ENCODE peak calls at places on chromosomes 16 and 17, in ten cellular contexts. One of them, this sample, is unnamed.

GRCh38 chr16:11583889-11584565 is 2.7 kb downstream of the LITAF start:
- DNase-seq in skeletal muscle cell: no peak
- DNase-seq in small intestine: peak
- DNase-seq in adrenal gland: no peak
- DNase-seq in AG04450: no peak
- DNase-seq in tibial nerve: no peak
- DNase-seq in heart left ventricle: no peak
- DNase-seq in naive thymus-derived CD4-positive, alpha-beta T cell: no peak
- DNase-seq in HFF-Myc: no peak
- DNase-seq in SK-N-SH: no peak
- DNase-seq in this sample: no peak

GRCh38 chr17:37614391-37614790 is 5.2 kb upstream of the SYNRG start:
- DNase-seq in skeletal muscle cell: peak
- DNase-seq in small intestine: no peak
- DNase-seq in adrenal gland: no peak
- DNase-seq in AG04450: peak
- DNase-seq in tibial nerve: no peak
- DNase-seq in heart left ventricle: no peak
- DNase-seq in naive thymus-derived CD4-positive, alpha-beta T cell: no peak
- DNase-seq in HFF-Myc: no peak
- DNase-seq in SK-N-SH: no peak
- DNase-seq in this sample: no peak

GRCh38 chr16:82960923-82961322 is 334.2 kb downstream of the CDH13 start:
- DNase-seq in skeletal muscle cell: no peak
- DNase-seq in small intestine: no peak
- DNase-seq in adrenal gland: no peak
- DNase-seq in AG04450: no peak
- DNase-seq in tibial nerve: no peak
- DNase-seq in heart left ventricle: no peak
- DNase-seq in naive thymus-derived CD4-positive, alpha-beta T cell: no peak
- DNase-seq in HFF-Myc: no peak
- DNase-seq in SK-N-SH: no peak
- DNase-seq in this sample: no peak

GRCh38 chr16:19700319-19700781 is 17.7 kb downstream of the KNOP1 start:
- DNase-seq in skeletal muscle cell: no peak
- DNase-seq in small intestine: peak
- DNase-seq in adrenal gland: peak
- DNase-seq in AG04450: no peak
- DNase-seq in tibial nerve: no peak
- DNase-seq in heart left ventricle: no peak
- DNase-seq in naive thymus-derived CD4-positive, alpha-beta T cell: no peak
- DNase-seq in HFF-Myc: no peak
- DNase-seq in SK-N-SH: no peak
- DNase-seq in this sample: peak

GRCh38 chr16:54462151-54462651 is 175.6 kb upstream of the IRX3 start:
- DNase-seq in skeletal muscle cell: peak
- DNase-seq in small intestine: no peak
- DNase-seq in adrenal gland: no peak
- DNase-seq in AG04450: no peak
- DNase-seq in tibial nerve: no peak
- DNase-seq in heart left ventricle: no peak
- DNase-seq in naive thymus-derived CD4-positive, alpha-beta T cell: no peak
- DNase-seq in HFF-Myc: no peak
- DNase-seq in SK-N-SH: no peak
- DNase-seq in this sample: no peak

GRCh38 chr17:69357701-69358100 is 30.8 kb upstream of the ABCA5 start:
- DNase-seq in skeletal muscle cell: no peak
- DNase-seq in small intestine: no peak
- DNase-seq in adrenal gland: no peak
- DNase-seq in AG04450: no peak
- DNase-seq in tibial nerve: no peak
- DNase-seq in heart left ventricle: no peak
- DNase-seq in naive thymus-derived CD4-positive, alpha-beta T cell: no peak
- DNase-seq in HFF-Myc: no peak
- DNase-seq in SK-N-SH: no peak
- DNase-seq in this sample: no peak

GRCh38 chr16:56930516-56931252 is 1.3 kb upstream of the HERPUD1 start:
- DNase-seq in skeletal muscle cell: no peak
- DNase-seq in small intestine: peak
- DNase-seq in adrenal gland: no peak
- DNase-seq in AG04450: no peak
- DNase-seq in tibial nerve: no peak
- DNase-seq in heart left ventricle: no peak
- DNase-seq in naive thymus-derived CD4-positive, alpha-beta T cell: no peak
- DNase-seq in HFF-Myc: no peak
- DNase-seq in SK-N-SH: no peak
- DNase-seq in this sample: no peak

GRCh38 chr17:39737761-39738567 is at the start of gene GRB7:
- DNase-seq in skeletal muscle cell: no peak
- DNase-seq in small intestine: peak
- DNase-seq in adrenal gland: no peak
- DNase-seq in AG04450: no peak
- DNase-seq in tibial nerve: no peak
- DNase-seq in heart left ventricle: no peak
- DNase-seq in naive thymus-derived CD4-positive, alpha-beta T cell: no peak
- DNase-seq in HFF-Myc: no peak
- DNase-seq in SK-N-SH: peak
- DNase-seq in this sample: peak

GRCh38 chr17:50501054-50501453 is 7.2 kb upstream of the MYCBPAP start:
- DNase-seq in skeletal muscle cell: no peak
- DNase-seq in small intestine: peak
- DNase-seq in adrenal gland: no peak
- DNase-seq in AG04450: no peak
- DNase-seq in tibial nerve: peak
- DNase-seq in heart left ventricle: no peak
- DNase-seq in naive thymus-derived CD4-positive, alpha-beta T cell: no peak
- DNase-seq in HFF-Myc: no peak
- DNase-seq in SK-N-SH: peak
- DNase-seq in this sample: no peak

GRCh38 chr16:3012828-3013420 is at the start of gene CLDN9:
- DNase-seq in skeletal muscle cell: no peak
- DNase-seq in small intestine: peak
- DNase-seq in adrenal gland: no peak
- DNase-seq in AG04450: no peak
- DNase-seq in tibial nerve: no peak
- DNase-seq in heart left ventricle: no peak
- DNase-seq in naive thymus-derived CD4-positive, alpha-beta T cell: no peak
- DNase-seq in HFF-Myc: no peak
- DNase-seq in SK-N-SH: no peak
- DNase-seq in this sample: no peak

GRCh38 chr16:66698046-66698445 is 1.5 kb upstream of the CMTM4 start:
- DNase-seq in skeletal muscle cell: no peak
- DNase-seq in small intestine: no peak
- DNase-seq in adrenal gland: no peak
- DNase-seq in AG04450: no peak
- DNase-seq in tibial nerve: no peak
- DNase-seq in heart left ventricle: no peak
- DNase-seq in naive thymus-derived CD4-positive, alpha-beta T cell: no peak
- DNase-seq in HFF-Myc: no peak
- DNase-seq in SK-N-SH: no peak
- DNase-seq in this sample: no peak

GRCh38 chr17:58531122-58531521 is 16.7 kb upstream of the MTMR4 start:
- DNase-seq in skeletal muscle cell: no peak
- DNase-seq in small intestine: no peak
- DNase-seq in adrenal gland: no peak
- DNase-seq in AG04450: no peak
- DNase-seq in tibial nerve: no peak
- DNase-seq in heart left ventricle: no peak
- DNase-seq in naive thymus-derived CD4-positive, alpha-beta T cell: no peak
- DNase-seq in HFF-Myc: no peak
- DNase-seq in SK-N-SH: peak
- DNase-seq in this sample: no peak
- H3K4me3 ChIP-seq in skeletal muscle cell: peak
- H3K4me3 ChIP-seq in small intestine: no peak
- H3K4me3 ChIP-seq in adrenal gland: no peak
- H3K4me3 ChIP-seq in AG04450: no peak
- H3K4me3 ChIP-seq in tibial nerve: peak
- H3K4me3 ChIP-seq in heart left ventricle: peak
- H3K4me3 ChIP-seq in naive thymus-derived CD4-positive, alpha-beta T cell: peak
- H3K4me3 ChIP-seq in HFF-Myc: peak
- H3K4me3 ChIP-seq in SK-N-SH: peak
- H3K4me3 ChIP-seq in this sample: peak

GRCh38 chr16:62034236-62035114 is 1.8 kb downstream of the CDH8 start:
- DNase-seq in skeletal muscle cell: no peak
- DNase-seq in small intestine: no peak
- DNase-seq in adrenal gland: no peak
- DNase-seq in AG04450: no peak
- DNase-seq in tibial nerve: no peak
- DNase-seq in heart left ventricle: no peak
- DNase-seq in naive thymus-derived CD4-positive, alpha-beta T cell: no peak
- DNase-seq in HFF-Myc: no peak
- DNase-seq in SK-N-SH: no peak
- DNase-seq in this sample: no peak

GRCh38 chr16:62036807-62037135 is 533 bp upstream of the CDH8 start:
- DNase-seq in skeletal muscle cell: no peak
- DNase-seq in small intestine: no peak
- DNase-seq in adrenal gland: no peak
- DNase-seq in AG04450: no peak
- DNase-seq in tibial nerve: no peak
- DNase-seq in heart left ventricle: no peak
- DNase-seq in naive thymus-derived CD4-positive, alpha-beta T cell: no peak
- DNase-seq in HFF-Myc: no peak
- DNase-seq in SK-N-SH: no peak
- DNase-seq in this sample: no peak

GRCh38 chr16:62033065-62033464 is 3.2 kb downstream of the CDH8 start:
- DNase-seq in skeletal muscle cell: no peak
- DNase-seq in small intestine: no peak
- DNase-seq in adrenal gland: no peak
- DNase-seq in AG04450: no peak
- DNase-seq in tibial nerve: no peak
- DNase-seq in heart left ventricle: no peak
- DNase-seq in naive thymus-derived CD4-positive, alpha-beta T cell: no peak
- DNase-seq in HFF-Myc: no peak
- DNase-seq in SK-N-SH: no peak
- DNase-seq in this sample: no peak

GRCh38 chr16:62036101-62036806 is at the start of gene CDH8:
- DNase-seq in skeletal muscle cell: no peak
- DNase-seq in small intestine: no peak
- DNase-seq in adrenal gland: no peak
- DNase-seq in AG04450: no peak
- DNase-seq in tibial nerve: no peak
- DNase-seq in heart left ventricle: no peak
- DNase-seq in naive thymus-derived CD4-positive, alpha-beta T cell: no peak
- DNase-seq in HFF-Myc: no peak
- DNase-seq in SK-N-SH: peak
- DNase-seq in this sample: no peak

DNA sequence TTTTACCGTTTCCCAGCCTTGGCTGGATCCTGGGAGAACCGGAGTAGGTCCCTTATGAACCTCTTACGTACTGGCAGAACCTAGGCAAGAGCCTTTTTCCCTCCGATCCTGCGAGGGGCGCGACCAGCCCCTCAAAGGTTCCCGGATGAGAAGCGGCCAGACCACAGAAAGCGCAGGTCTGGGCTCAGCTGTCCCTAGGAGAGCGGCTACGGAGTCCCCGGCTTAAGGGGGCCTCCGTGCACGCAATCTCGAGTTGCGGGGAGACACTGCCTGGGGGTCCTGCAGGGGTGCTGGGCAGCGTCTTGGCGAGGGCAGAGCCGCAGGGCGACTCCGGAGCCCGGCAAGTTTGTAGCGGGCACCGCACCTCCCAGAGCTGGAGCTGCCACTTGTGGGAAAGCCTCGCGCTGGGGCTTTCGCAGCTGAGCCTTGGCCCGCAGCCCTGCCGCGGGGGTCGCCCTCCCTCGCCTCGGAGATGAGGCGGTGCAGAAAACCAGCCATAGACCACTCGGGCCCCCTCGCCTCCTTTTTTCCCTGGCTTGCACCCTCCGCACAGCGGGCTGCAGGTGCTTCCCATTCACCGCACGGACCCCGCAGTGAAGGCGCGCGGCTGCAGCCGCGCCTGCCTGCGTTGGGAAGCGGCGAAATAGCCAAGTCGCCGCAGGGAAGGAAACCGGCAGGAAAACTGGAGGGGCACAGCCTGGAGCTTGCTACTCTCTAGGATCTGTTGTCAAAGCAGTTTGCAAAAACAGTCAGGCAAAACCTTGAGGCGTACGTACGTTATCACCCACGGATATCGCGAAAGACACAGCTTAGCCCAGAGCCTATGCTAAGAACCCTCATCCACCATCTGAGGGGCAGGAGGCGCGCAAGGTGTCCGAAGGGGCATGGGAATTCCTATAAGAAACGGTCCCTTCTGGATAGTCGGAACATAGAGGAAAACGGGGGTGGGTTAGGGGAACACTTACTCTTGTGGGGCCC is 834 bp downstream of the CDH8 start:
- DNase-seq in skeletal muscle cell: no peak
- DNase-seq in small intestine: no peak
- DNase-seq in adrenal gland: no peak
- DNase-seq in AG04450: no peak
- DNase-seq in tibial nerve: no peak
- DNase-seq in heart left ventricle: no peak
- DNase-seq in naive thymus-derived CD4-positive, alpha-beta T cell: no peak
- DNase-seq in HFF-Myc: no peak
- DNase-seq in SK-N-SH: peak
- DNase-seq in this sample: no peak
- H3K4me3 ChIP-seq in skeletal muscle cell: peak
- H3K4me3 ChIP-seq in small intestine: no peak
- H3K4me3 ChIP-seq in adrenal gland: no peak
- H3K4me3 ChIP-seq in AG04450: no peak
- H3K4me3 ChIP-seq in tibial nerve: peak
- H3K4me3 ChIP-seq in heart left ventricle: peak
- H3K4me3 ChIP-seq in naive thymus-derived CD4-positive, alpha-beta T cell: no peak
- H3K4me3 ChIP-seq in HFF-Myc: no peak
- H3K4me3 ChIP-seq in SK-N-SH: peak
- H3K4me3 ChIP-seq in this sample: peak

DNA sequence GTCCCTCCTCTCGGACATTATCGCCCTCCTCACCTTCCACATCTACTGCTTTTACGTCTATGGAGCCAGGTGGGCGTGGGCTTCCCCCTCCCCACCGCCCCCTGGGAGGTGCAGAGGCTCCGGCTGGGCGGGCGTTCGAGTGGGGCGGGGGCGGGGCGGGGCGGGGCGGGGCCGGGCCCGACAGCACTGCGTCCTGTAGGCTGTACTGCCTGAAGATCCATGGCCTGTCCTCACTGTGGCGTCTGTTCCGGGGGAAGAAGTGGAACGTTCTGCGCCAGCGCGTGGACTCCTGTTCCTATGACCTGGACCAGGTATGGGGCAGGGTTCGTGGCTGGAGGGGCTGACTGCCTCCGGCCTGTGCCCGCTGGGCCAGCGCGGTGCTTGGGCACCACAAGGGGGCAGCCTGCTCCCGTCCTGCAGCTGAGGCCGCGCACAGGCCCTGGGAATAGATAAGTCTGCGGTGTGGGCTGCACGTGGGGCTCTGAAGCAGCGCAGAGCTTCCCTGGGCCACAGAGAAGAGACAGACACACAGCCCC is 9.2 kb downstream of the PIGQ start:
- DNase-seq in skeletal muscle cell: no peak
- DNase-seq in small intestine: peak
- DNase-seq in adrenal gland: peak
- DNase-seq in AG04450: no peak
- DNase-seq in tibial nerve: peak
- DNase-seq in heart left ventricle: peak
- DNase-seq in naive thymus-derived CD4-positive, alpha-beta T cell: peak
- DNase-seq in HFF-Myc: no peak
- DNase-seq in SK-N-SH: peak
- DNase-seq in this sample: no peak
- H3K4me3 ChIP-seq in skeletal muscle cell: no peak
- H3K4me3 ChIP-seq in small intestine: no peak
- H3K4me3 ChIP-seq in adrenal gland: no peak
- H3K4me3 ChIP-seq in AG04450: no peak
- H3K4me3 ChIP-seq in tibial nerve: peak
- H3K4me3 ChIP-seq in heart left ventricle: peak
- H3K4me3 ChIP-seq in naive thymus-derived CD4-positive, alpha-beta T cell: no peak
- H3K4me3 ChIP-seq in HFF-Myc: no peak
- H3K4me3 ChIP-seq in SK-N-SH: no peak
- H3K4me3 ChIP-seq in this sample: no peak

GRCh38 chr17:74971842-74972106 is 785 bp downstream of the HID1 start:
- DNase-seq in skeletal muscle cell: no peak
- DNase-seq in small intestine: no peak
- DNase-seq in adrenal gland: no peak
- DNase-seq in AG04450: no peak
- DNase-seq in tibial nerve: no peak
- DNase-seq in heart left ventricle: no peak
- DNase-seq in naive thymus-derived CD4-positive, alpha-beta T cell: no peak
- DNase-seq in HFF-Myc: no peak
- DNase-seq in SK-N-SH: no peak
- DNase-seq in this sample: no peak
- H3K4me3 ChIP-seq in skeletal muscle cell: peak
- H3K4me3 ChIP-seq in small intestine: no peak
- H3K4me3 ChIP-seq in adrenal gland: no peak
- H3K4me3 ChIP-seq in AG04450: no peak
- H3K4me3 ChIP-seq in tibial nerve: peak
- H3K4me3 ChIP-seq in heart left ventricle: peak
- H3K4me3 ChIP-seq in naive thymus-derived CD4-positive, alpha-beta T cell: no peak
- H3K4me3 ChIP-seq in HFF-Myc: no peak
- H3K4me3 ChIP-seq in SK-N-SH: peak
- H3K4me3 ChIP-seq in this sample: peak

This sample was measured in uterus.